ENCODE peak calls at places on chromosomes 4 and X, in six cellular contexts. One of them, this sample, is unnamed.

GRCh38 chr4:2400841-2401609 is 17.4 kb downstream of the ZFYVE28 start:
- DNase-seq in AG04450: no peak
- DNase-seq in MG63: no peak
- DNase-seq in naive thymus-derived CD8-positive, alpha-beta T cell: no peak
- DNase-seq in stimulated activated CD4-positive, alpha-beta T cell treated with anti-CD3 and anti-CD28 coated beads, Interleukin-15, amount 100 ng/mL, for 48 hours: no peak
- DNase-seq in effector CD8-positive, alpha-beta T cell: no peak
- DNase-seq in this sample: no peak

GRCh38 chrX:110743679-110744340 is 51.8 kb downstream of the CHRDL1 start:
- DNase-seq in AG04450: no peak
- DNase-seq in MG63: peak
- DNase-seq in naive thymus-derived CD8-positive, alpha-beta T cell: no peak
- DNase-seq in stimulated activated CD4-positive, alpha-beta T cell treated with anti-CD3 and anti-CD28 coated beads, Interleukin-15, amount 100 ng/mL, for 48 hours: no peak
- DNase-seq in effector CD8-positive, alpha-beta T cell: no peak
- DNase-seq in this sample: no peak

GRCh38 chrX:18895157-18895952 is 88.6 kb downstream of the PHKA2 start:
- DNase-seq in AG04450: no peak
- DNase-seq in MG63: no peak
- DNase-seq in naive thymus-derived CD8-positive, alpha-beta T cell: no peak
- DNase-seq in stimulated activated CD4-positive, alpha-beta T cell treated with anti-CD3 and anti-CD28 coated beads, Interleukin-15, amount 100 ng/mL, for 48 hours: no peak
- DNase-seq in effector CD8-positive, alpha-beta T cell: no peak
- DNase-seq in this sample: no peak

GRCh38 chr4:89788243-89789072 is 48.5 kb downstream of the SNCA start:
- DNase-seq in AG04450: no peak
- DNase-seq in MG63: peak
- DNase-seq in naive thymus-derived CD8-positive, alpha-beta T cell: no peak
- DNase-seq in stimulated activated CD4-positive, alpha-beta T cell treated with anti-CD3 and anti-CD28 coated beads, Interleukin-15, amount 100 ng/mL, for 48 hours: no peak
- DNase-seq in effector CD8-positive, alpha-beta T cell: no peak
- DNase-seq in this sample: no peak

GRCh38 chr4:108426493-108426892 is 193.9 kb upstream of the RPL34 start:
- DNase-seq in AG04450: no peak
- DNase-seq in MG63: no peak
- DNase-seq in naive thymus-derived CD8-positive, alpha-beta T cell: no peak
- DNase-seq in stimulated activated CD4-positive, alpha-beta T cell treated with anti-CD3 and anti-CD28 coated beads, Interleukin-15, amount 100 ng/mL, for 48 hours: no peak
- DNase-seq in effector CD8-positive, alpha-beta T cell: no peak
- DNase-seq in this sample: no peak

GRCh38 chrX:38864165-38864564 is 62.9 kb downstream of the MID1IP1 start:
- DNase-seq in AG04450: no peak
- DNase-seq in MG63: no peak
- DNase-seq in naive thymus-derived CD8-positive, alpha-beta T cell: no peak
- DNase-seq in stimulated activated CD4-positive, alpha-beta T cell treated with anti-CD3 and anti-CD28 coated beads, Interleukin-15, amount 100 ng/mL, for 48 hours: no peak
- DNase-seq in effector CD8-positive, alpha-beta T cell: no peak
- DNase-seq in this sample: no peak

GRCh38 chr4:148426643-148427042 is 15.6 kb downstream of the NR3C2 start:
- DNase-seq in AG04450: no peak
- DNase-seq in MG63: no peak
- DNase-seq in naive thymus-derived CD8-positive, alpha-beta T cell: no peak
- DNase-seq in stimulated activated CD4-positive, alpha-beta T cell treated with anti-CD3 and anti-CD28 coated beads, Interleukin-15, amount 100 ng/mL, for 48 hours: no peak
- DNase-seq in effector CD8-positive, alpha-beta T cell: no peak
- DNase-seq in this sample: no peak

GRCh38 chr4:22850055-22850454 is 157.3 kb downstream of the GBA3 start:
- DNase-seq in AG04450: no peak
- DNase-seq in MG63: no peak
- DNase-seq in naive thymus-derived CD8-positive, alpha-beta T cell: no peak
- DNase-seq in stimulated activated CD4-positive, alpha-beta T cell treated with anti-CD3 and anti-CD28 coated beads, Interleukin-15, amount 100 ng/mL, for 48 hours: no peak
- DNase-seq in effector CD8-positive, alpha-beta T cell: no peak
- DNase-seq in this sample: no peak

GRCh38 chrX:30308263-30309138 is 689 bp downstream of the NR0B1 start:
- DNase-seq in AG04450: no peak
- DNase-seq in MG63: no peak
- DNase-seq in naive thymus-derived CD8-positive, alpha-beta T cell: no peak
- DNase-seq in stimulated activated CD4-positive, alpha-beta T cell treated with anti-CD3 and anti-CD28 coated beads, Interleukin-15, amount 100 ng/mL, for 48 hours: no peak
- DNase-seq in effector CD8-positive, alpha-beta T cell: no peak
- DNase-seq in this sample: no peak